ENCODE peak calls at places on chromosomes 3 and 15, in four cellular contexts. I is HepG2, J is GM12878, V is NT2/D1. U is an unnamed sample.

GRCh38 chr3:188956839-188957489 is 214.8 kb upstream of the TPRG1 start:
- DNase-seq in I (peak), J (no peak), V (peak), U (no peak)

GRCh38 chr15:51888593-51889195 is 59.2 kb downstream of the TMOD3 start:
- DNase-seq in I (no peak), J (no peak), V (no peak), U (no peak)

GRCh38 chr15:65841121-65841930 is 28.0 kb upstream of the RAB11A start:
- DNase-seq in I (no peak), J (no peak), V (no peak), U (no peak)

GRCh38 chr3:73351423-73352071 is 273.2 kb downstream of the PDZRN3 start:
- DNase-seq in I (no peak), J (no peak), V (no peak), U (no peak)

GRCh38 chr3:146625117-146625775 is 20.1 kb upstream of the PLSCR5 start:
- DNase-seq in I (no peak), J (no peak), V (no peak), U (no peak)

GRCh38 chr3:6717026-6717943 is 143.6 kb upstream of the GRM7 start:
- DNase-seq in I (no peak), J (peak), V (no peak), U (no peak)

GRCh38 chr3:45343947-45344346 is 44.4 kb upstream of the LARS2 start:
- DNase-seq in I (peak), J (no peak), V (no peak), U (no peak)

GRCh38 chr3:188343894-188344293 is 189.9 kb downstream of the LPP start:
- DNase-seq in I (no peak), J (no peak), V (no peak), U (no peak)

GRCh38 chr3:16770021-16770420 is 114.7 kb upstream of the PLCL2 start:
- DNase-seq in I (no peak), J (no peak), V (no peak), U (no peak)

GRCh38 chr3:117393801-117394200 is 684.2 kb downstream of the TUSC7 start:
- DNase-seq in I (no peak), J (no peak), V (no peak), U (no peak)

GRCh38 chr3:49199244-49199899 is 28.0 kb downstream of the KLHDC8B start:
- DNase-seq in I (no peak), J (no peak), V (peak), U (no peak)

GRCh38 chr15:39251413-39252197 is 329.3 kb upstream of the THBS1 start:
- DNase-seq in I (no peak), J (peak), V (no peak), U (no peak)

GRCh38 chr3:23710555-23710954 is 95.2 kb upstream of the UBE2E1 start:
- DNase-seq in I (no peak), J (no peak), V (peak), U (no peak)

GRCh38 chr15:38069001-38069400 is 134.6 kb downstream of the TMCO5A start:
- DNase-seq in I (no peak), J (peak), V (no peak), U (no peak)

GRCh38 chr3:53748512-53749271 is 97.5 kb downstream of the CHDH start:
- DNase-seq in I (no peak), J (peak), V (peak), U (peak)

GRCh38 chr15:74732846-74733245 is 7.5 kb upstream of the CYP1A1 start:
- DNase-seq in I (no peak), J (no peak), V (no peak), U (no peak)

GRCh38 chr15:61232266-61232665 is 3.2 kb upstream of the RORA start:
- DNase-seq in I (no peak), J (no peak), V (no peak), U (no peak)

GRCh38 chr3:64518950-64519349 is 168.8 kb downstream of the ADAMTS9 start:
- DNase-seq in I (no peak), J (no peak), V (no peak), U (no peak)

GRCh38 chr3:177345049-177345972 is 148.0 kb upstream of the TBL1XR1 start:
- DNase-seq in I (peak), J (no peak), V (no peak), U (no peak)

GRCh38 chr15:51244366-51244977 is 93.9 kb downstream of the CYP19A1 start:
- DNase-seq in I (no peak), J (no peak), V (no peak), U (no peak)

GRCh38 chr3:133935843-133936825 is 40.5 kb upstream of the RAB6B start:
- DNase-seq in I (no peak), J (no peak), V (no peak), U (peak)

DNA sequence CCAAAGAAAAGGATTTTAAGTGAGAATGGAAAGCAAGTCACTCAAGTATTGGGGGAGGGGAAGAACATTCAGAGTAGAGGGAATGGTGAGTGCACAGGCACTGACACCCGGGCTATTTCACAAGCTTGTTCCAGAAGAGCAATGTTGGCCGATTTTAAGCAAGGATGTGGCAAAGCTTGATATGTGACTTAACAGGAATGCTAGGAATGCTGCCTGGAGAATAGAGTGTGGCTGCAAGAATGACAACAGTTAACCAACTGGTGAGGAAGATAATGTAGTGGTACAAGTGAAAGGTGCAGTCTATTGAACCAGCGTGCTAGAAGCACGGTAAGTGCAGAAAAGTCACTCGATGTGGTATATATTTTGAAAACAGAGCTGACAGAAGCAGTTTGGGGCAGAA is 6.2 kb upstream of the CCDC80 start:
- DNase-seq in I (peak), J (no peak), V (peak), U (no peak)
- TF ChIP-seq SUZ12 in I (no peak), J (no peak), V (no peak), U (no peak)

GRCh38 chr3:124034809-124035152 is 42.9 kb upstream of the ROPN1 start:
- DNase-seq in I (no peak), J (no peak), V (no peak), U (no peak)
- H3K4me3 ChIP-seq in I (no peak), J (no peak), V (peak), U (peak)

DNA sequence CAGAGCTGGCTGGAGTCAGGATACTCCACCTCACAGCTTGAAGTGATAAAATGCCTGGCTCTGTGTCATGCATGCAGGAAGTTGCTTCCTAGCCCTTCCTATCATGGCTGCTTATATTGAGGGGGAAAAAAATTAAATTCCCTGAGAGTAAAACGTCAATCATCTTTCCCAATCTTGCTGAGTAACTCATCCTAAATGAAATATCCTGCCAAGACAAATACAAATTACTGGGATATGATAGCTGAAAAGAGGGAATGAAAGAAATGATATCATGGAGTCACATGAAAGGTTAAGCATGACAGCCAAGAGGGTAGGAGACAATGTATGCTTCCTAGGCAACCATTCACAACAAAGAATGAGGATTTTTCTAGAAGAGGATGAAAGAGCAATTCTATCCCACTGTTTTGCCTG is 110.6 kb downstream of the ABI3BP start:
- DNase-seq in I (no peak), J (no peak), V (no peak), U (no peak)
- TF ChIP-seq SUZ12 in I (no peak), J (no peak), V (no peak), U (no peak)

GRCh38 chr15:88993662-88994061 is 80.5 kb upstream of the MFGE8 start:
- DNase-seq in I (no peak), J (no peak), V (no peak), U (no peak)
- H3K4me3 ChIP-seq in I (no peak), J (no peak), V (no peak), U (peak)

GRCh38 chr3:136021798-136022197 is 56.3 kb downstream of the PPP2R3A start:
- DNase-seq in I (no peak), J (no peak), V (no peak), U (no peak)
- TF ChIP-seq SUZ12 in I (no peak), J (no peak), V (no peak), U (no peak)

GRCh38 chr15:70140543-70141375 is 43.0 kb upstream of the TLE3 start:
- DNase-seq in I (peak), J (no peak), V (peak), U (peak)
- H3K4me3 ChIP-seq in I (peak), J (peak), V (no peak), U (no peak)

DNA sequence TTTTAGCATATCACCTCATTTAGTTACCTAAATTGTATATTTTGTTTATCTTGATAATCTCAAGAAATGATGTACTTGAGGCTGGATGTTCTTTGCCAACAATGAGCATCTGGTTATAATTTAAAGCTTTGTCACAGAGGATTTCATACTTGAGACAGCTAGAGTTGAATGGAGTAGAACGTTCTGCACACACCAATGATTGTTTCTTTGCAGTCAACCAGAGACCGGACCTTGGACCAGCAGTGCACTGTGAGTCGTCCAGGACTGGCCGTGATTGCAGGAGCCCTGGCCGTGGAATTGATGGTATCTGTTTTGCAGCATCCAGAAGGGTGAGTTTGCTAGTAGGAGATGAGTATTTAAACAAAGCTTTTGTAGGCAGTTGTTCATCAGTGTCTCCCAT is 90.4 kb downstream of the ATG7 start:
- DNase-seq in I (peak), J (no peak), V (no peak), U (no peak)
- TF ChIP-seq SUZ12 in I (no peak), J (no peak), V (no peak), U (no peak)

U was measured in H1.